ENCODE peak calls at places on chromosomes 2 and 18, in five cellular contexts. E is GM12878, K is stomach, O is endothelial cell of umbilical vein, L is HepG2. M is an unnamed sample.

GRCh38 chr2:158716091-158716815 is 78.9 kb upstream of the DAPL1 start:
- DNase-seq in K (no peak), E (no peak), L (peak; percentile 30), O (peak; percentile 98), M (no peak)

GRCh38 chr2:233121856-233122255 is 61.7 kb downstream of the INPP5D start:
- DNase-seq in E (no peak), K (no peak), L (no peak), O (no peak), M (peak; percentile 19)

GRCh38 chr18:59593291-59593717 is 103.9 kb downstream of the CCBE1 start:
- DNase-seq in K (no peak), E (no peak), L (no peak), O (no peak), M (no peak)

GRCh38 chr2:241943209-241943850 is 73.8 kb downstream of the RTP5 start:
- DNase-seq in E (no peak), K (no peak), L (no peak), O (no peak), M (no peak)

GRCh38 chr2:157899125-157899839 is 23.2 kb upstream of the ACVR1 start:
- DNase-seq in L (no peak), K (no peak), O (no peak), E (no peak), M (no peak)

GRCh38 chr2:156890498-156891148 is 366.9 kb upstream of the GALNT5 start:
- DNase-seq in L (no peak), O (no peak), E (no peak), K (no peak), M (no peak)

GRCh38 chr2:133841905-133842304 is 273.6 kb upstream of the NCKAP5 start:
- DNase-seq in K (no peak), O (peak; percentile 90), L (no peak), E (no peak), M (no peak)

GRCh38 chr2:119483395-119483753 is 40.9 kb downstream of the SCTR start:
- DNase-seq in K (no peak), E (no peak), L (no peak), O (no peak), M (no peak)

GRCh38 chr2:118881490-118882129 is 34.2 kb upstream of the EN1 start:
- DNase-seq in K (peak; percentile 64), L (peak; percentile 62), E (no peak), O (peak; percentile 41), M (no peak)

GRCh38 chr2:236828820-236829219 is 256.9 kb upstream of the COPS8 start:
- DNase-seq in O (peak; percentile 22), E (no peak), L (peak; percentile 23), K (no peak), M (no peak)

GRCh38 chr2:56299166-56299806 is 115.5 kb downstream of the CCDC85A start:
- DNase-seq in K (no peak), O (peak; percentile 23), L (no peak), E (no peak), M (no peak)

GRCh38 chr18:6406075-6406909 is 8.4 kb downstream of the L3MBTL4 start:
- DNase-seq in O (no peak), K (no peak), E (no peak), L (peak; percentile 61), M (no peak)

GRCh38 chr2:136019825-136020224 is 34.4 kb upstream of the DARS1 start:
- DNase-seq in K (no peak), O (no peak), L (no peak), E (no peak), M (no peak)

DNA sequence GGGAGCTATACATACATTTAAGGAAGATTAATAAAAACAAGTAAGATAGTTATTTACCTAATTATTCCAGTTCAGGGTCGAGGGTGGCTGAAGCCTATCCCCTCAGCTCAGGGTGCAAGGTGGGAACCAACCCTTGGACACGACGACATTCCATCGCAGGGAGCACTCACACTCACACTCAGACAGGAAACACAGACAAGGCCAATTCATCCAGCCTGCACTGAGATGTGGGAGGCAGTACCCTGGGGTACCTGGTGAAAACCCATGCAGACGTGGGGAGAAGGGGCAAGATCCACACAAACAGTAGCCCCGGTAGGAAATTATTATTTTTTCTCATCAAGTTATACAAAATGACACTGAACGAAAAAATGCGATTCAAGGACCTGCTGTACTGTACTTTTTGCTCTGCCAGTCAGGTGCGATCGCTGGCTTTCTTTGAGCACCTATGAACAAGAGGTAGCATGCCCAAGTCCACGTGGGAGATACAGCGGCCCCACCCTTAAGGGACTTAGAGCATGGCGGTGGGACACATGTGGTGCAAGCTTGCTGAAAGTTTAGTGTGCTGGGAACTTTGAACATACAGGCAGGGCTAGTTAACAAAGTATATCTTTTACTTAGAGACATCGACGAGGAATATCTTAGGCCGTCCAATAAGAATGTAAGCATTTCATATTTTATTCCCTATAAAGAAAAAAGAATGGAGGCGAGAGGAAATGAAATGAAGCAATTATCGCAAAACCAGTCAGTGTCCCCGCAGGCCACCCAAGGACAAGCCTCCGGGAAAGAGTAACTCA is 624 bp downstream of the METTL8 start:
- DNase-seq in L (peak; percentile 83), E (no peak), K (peak; percentile 34), O (no peak), M (no peak)
- TF ChIP-seq POLR2AphosphoS5 in L (peak; percentile 37), E (no peak), K (no peak), O (no peak), M (no peak)

GRCh38 chr2:38440655-38441054 is 63.6 kb upstream of the ATL2 start:
- DNase-seq in K (no peak), E (no peak), O (no peak), L (no peak), M (no peak)
- TF ChIP-seq POLR2AphosphoS5 in K (no peak), E (no peak), O (no peak), L (no peak), M (no peak)

GRCh38 chr2:238231251-238231793 is 8.5 kb downstream of the HES6 start:
- DNase-seq in L (no peak), K (peak; percentile 75), E (no peak), O (peak; percentile 72), M (peak; percentile 91)
- TF ChIP-seq POLR2AphosphoS5 in L (no peak), K (peak; percentile 29), E (no peak), O (no peak), M (peak; percentile 73)

GRCh38 chr2:174340400-174341300 is 5.9 kb downstream of the SP9 start:
- DNase-seq in O (no peak), K (no peak), E (no peak), L (peak; percentile 41), M (no peak)
- TF ChIP-seq POLR2AphosphoS5 in O (no peak), K (no peak), E (no peak), L (no peak), M (no peak)

GRCh38 chr2:98507461-98507860 is 62.8 kb downstream of the INPP4A start:
- DNase-seq in E (no peak), O (no peak), L (no peak), K (no peak), M (no peak)
- TF ChIP-seq POLR2AphosphoS5 in E (no peak), O (no peak), L (no peak), K (no peak), M (no peak)

GRCh38 chr2:25335204-25335603 is 6.5 kb downstream of the DNMT3A start:
- DNase-seq in O (no peak), E (no peak), L (no peak), K (no peak), M (no peak)
- TF ChIP-seq POLR2AphosphoS5 in O (no peak), E (no peak), L (no peak), K (no peak), M (no peak)